ENCODE peak calls at places on chromosome 20, in seven cellular contexts. A, M, K, I, Q, N and D are unnamed samples.

GRCh38 chr20:34022154-34022842 is 28.6 kb downstream of the RALY start:
- DNase-seq in M (peak; percentile 46), Q (no peak), K (no peak), A (no peak), N (no peak), I (no peak), D (peak; percentile 87)

GRCh38 chr20:19738936-19739335 is 19.1 kb upstream of the RIN2 start:
- DNase-seq in M (no peak), Q (no peak), A (no peak), K (no peak), I (peak; percentile 76), N (no peak), D (no peak)

GRCh38 chr20:51497542-51498467 is 44.7 kb downstream of the NFATC2 start:
- DNase-seq in I (no peak), M (peak; percentile 38), A (no peak), K (no peak), N (no peak), Q (peak; percentile 100), D (peak; percentile 79)

GRCh38 chr20:57118107-57118769 is 148.2 kb downstream of the BMP7 start:
- DNase-seq in A (no peak), K (no peak), I (no peak), M (no peak), N (no peak), Q (no peak), D (no peak)

GRCh38 chr20:10492065-10492464 is 57.0 kb downstream of the SLX4IP start:
- DNase-seq in K (no peak), N (no peak), I (no peak), A (no peak), Q (no peak), M (no peak), D (peak; percentile 74)

GRCh38 chr20:49132995-49133451 is 55.1 kb downstream of the STAU1 start:
- DNase-seq in I (peak; percentile 50), N (peak; percentile 41), Q (peak; percentile 64), A (peak; percentile 13), M (peak; percentile 93), K (no peak), D (peak; percentile 82)

GRCh38 chr20:4064118-4064962 is 49.0 kb upstream of the RNF24 start:
- DNase-seq in A (peak; percentile 29), I (peak; percentile 48), Q (no peak), K (peak; percentile 87), N (peak; percentile 66), M (peak; percentile 71), D (no peak)

GRCh38 chr20:52454660-52455059 is 263.1 kb upstream of the ZFP64 start:
- DNase-seq in A (no peak), K (no peak), M (no peak), N (no peak), Q (peak; percentile 29), I (peak; percentile 59), D (no peak)

GRCh38 chr20:62644044-62644795 is 1.9 kb downstream of the SLCO4A1 start:
- DNase-seq in K (peak; percentile 81), I (peak; percentile 93), M (no peak), N (no peak), Q (no peak), A (no peak), D (no peak)

GRCh38 chr20:51565741-51566140 is 23.2 kb upstream of the NFATC2 start:
- DNase-seq in K (no peak), N (no peak), M (no peak), Q (no peak), I (no peak), A (no peak), D (no peak)

GRCh38 chr20:63741676-63742380 is 2.3 kb downstream of the SLC2A4RG start:
- DNase-seq in I (no peak), K (no peak), Q (no peak), M (no peak), N (no peak), A (no peak), D (no peak)

GRCh38 chr20:42958367-42959112 is 231.2 kb downstream of the PTPRT start:
- DNase-seq in A (no peak), M (no peak), K (no peak), I (no peak), N (no peak), Q (no peak), D (no peak)

GRCh38 chr20:8389381-8390368 is 257.6 kb downstream of the PLCB1 start:
- DNase-seq in I (peak; percentile 41), N (peak; percentile 58), Q (peak; percentile 20), K (no peak), A (no peak), M (peak; percentile 64), D (peak; percentile 66)

GRCh38 chr20:23230766-23231385 is 119.7 kb upstream of the NXT1 start:
- DNase-seq in Q (no peak), N (no peak), K (no peak), A (no peak), M (no peak), I (no peak), D (no peak)

GRCh38 chr20:32891926-32892660 is 33.4 kb downstream of the EFCAB8 start:
- DNase-seq in K (no peak), N (no peak), M (no peak), I (no peak), A (no peak), Q (no peak), D (no peak)